ENCODE peak calls at places on chromosome 11, in nine cellular contexts. Y, Q, I, M, B, T, Z, O and X are unnamed samples.

GRCh38 chr11:20097319-20098221 is 62.7 kb downstream of the DBX1 start:
- DNase-seq in Y (peak), Q (no peak), I (no peak), M (no peak), B (no peak), T (peak), Z (no peak), O (no peak), X (no peak)

GRCh38 chr11:44699497-44699896 is 27.3 kb upstream of the TSPAN18 start:
- DNase-seq in Y (no peak), Q (no peak), I (no peak), M (no peak), B (no peak), T (no peak), Z (no peak), O (no peak), X (no peak)

GRCh38 chr11:129320485-129320884 is 55.2 kb upstream of the BARX2 start:
- DNase-seq in Y (no peak), Q (no peak), I (no peak), M (no peak), B (no peak), T (no peak), Z (no peak), O (no peak), X (no peak)

GRCh38 chr11:64791781-64792291 is 11.2 kb downstream of the MAP4K2 start:
- DNase-seq in Y (no peak), Q (no peak), I (no peak), M (no peak), B (no peak), T (no peak), Z (peak), O (peak), X (no peak)

GRCh38 chr11:69721061-69721460 is 17.2 kb upstream of the FGF19 start:
- DNase-seq in Y (no peak), Q (no peak), I (no peak), M (no peak), B (no peak), T (no peak), Z (no peak), O (no peak), X (no peak)

GRCh38 chr11:86632499-86633269 is 39.7 kb downstream of the ME3 start:
- DNase-seq in Y (peak), Q (peak), I (peak), M (no peak), B (no peak), T (peak), Z (no peak), O (peak), X (peak)

GRCh38 chr11:3853935-3854659 is 1.4 kb upstream of the STIM1 start:
- DNase-seq in Y (no peak), Q (peak), I (no peak), M (no peak), B (no peak), T (no peak), Z (peak), O (peak), X (peak)

GRCh38 chr11:46353706-46354105 is 6.4 kb downstream of the DGKZ start:
- DNase-seq in Y (no peak), Q (no peak), I (no peak), M (no peak), B (no peak), T (no peak), Z (no peak), O (no peak), X (peak)

GRCh38 chr11:106031210-106031845 is 9.3 kb upstream of the MSANTD4 start:
- DNase-seq in Y (peak), Q (no peak), I (no peak), M (no peak), B (no peak), T (peak), Z (no peak), O (no peak), X (no peak)

GRCh38 chr11:73978576-73979086 is 4.0 kb downstream of the UCP2 start:
- DNase-seq in Y (no peak), Q (no peak), I (no peak), M (no peak), B (no peak), T (no peak), Z (no peak), O (no peak), X (no peak)

GRCh38 chr11:33690290-33691050 is 10.2 kb downstream of the C11orf91 start:
- DNase-seq in Y (peak), Q (peak), I (peak), M (no peak), B (no peak), T (peak), Z (peak), O (peak), X (no peak)

GRCh38 chr11:44825058-44825795 is 98.5 kb downstream of the TSPAN18 start:
- DNase-seq in Y (no peak), Q (no peak), I (no peak), M (no peak), B (no peak), T (no peak), Z (no peak), O (no peak), X (no peak)

GRCh38 chr11:76783294-76783900 is at the start of gene TSKU:
- DNase-seq in Y (peak), Q (no peak), I (no peak), M (peak), B (no peak), T (no peak), Z (no peak), O (no peak), X (peak)

GRCh38 chr11:72353861-72354260 is 80.5 kb downstream of the CLPB start:
- DNase-seq in Y (peak), Q (no peak), I (no peak), M (no peak), B (no peak), T (no peak), Z (no peak), O (no peak), X (no peak)
- TF ChIP-seq CTCF in Y (peak), Q (peak), I (peak), M (peak), B (no peak), T (no peak), Z (peak), O (peak), X (no peak)

GRCh38 chr11:13486926-13487660 is 8.7 kb downstream of the PTH start:
- DNase-seq in Y (peak), Q (peak), I (no peak), M (peak), B (no peak), T (peak), Z (peak), O (no peak), X (peak)
- TF ChIP-seq CTCF in Y (peak), Q (peak), I (peak), M (peak), B (peak), T (peak), Z (peak), O (no peak), X (peak)

GRCh38 chr11:2139118-2139490 is at the start of gene IGF2:
- DNase-seq in Y (no peak), Q (peak), I (no peak), M (no peak), B (no peak), T (no peak), Z (peak), O (no peak), X (no peak)
- TF ChIP-seq CTCF in Y (no peak), Q (no peak), I (no peak), M (peak), B (no peak), T (no peak), Z (no peak), O (no peak), X (no peak)

DNA sequence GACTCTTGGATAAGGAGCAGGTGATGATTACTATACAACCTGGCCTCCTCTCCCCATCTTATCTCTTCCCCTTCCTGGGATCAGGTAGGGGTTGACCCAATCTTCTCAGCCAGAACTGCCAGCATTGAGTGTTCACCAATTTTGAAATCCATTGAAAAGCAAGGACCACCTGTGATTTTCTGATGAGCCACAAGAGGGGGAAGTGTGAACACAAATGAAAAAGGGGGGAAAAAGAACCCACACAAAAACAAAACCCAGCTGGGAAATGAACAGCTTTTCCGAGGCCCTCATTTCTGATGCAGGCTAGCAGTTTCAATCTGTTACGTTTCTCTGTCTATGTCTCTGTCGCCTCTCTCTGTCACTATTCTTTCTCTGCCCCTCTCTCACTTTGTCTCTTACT is 161.9 kb downstream of the INSC start:
- DNase-seq in Y (peak), Q (no peak), I (no peak), M (peak), B (no peak), T (no peak), Z (no peak), O (no peak), X (no peak)
- TF ChIP-seq CTCF in Y (peak), Q (no peak), I (peak), M (peak), B (peak), T (no peak), Z (peak), O (no peak), X (no peak)

DNA sequence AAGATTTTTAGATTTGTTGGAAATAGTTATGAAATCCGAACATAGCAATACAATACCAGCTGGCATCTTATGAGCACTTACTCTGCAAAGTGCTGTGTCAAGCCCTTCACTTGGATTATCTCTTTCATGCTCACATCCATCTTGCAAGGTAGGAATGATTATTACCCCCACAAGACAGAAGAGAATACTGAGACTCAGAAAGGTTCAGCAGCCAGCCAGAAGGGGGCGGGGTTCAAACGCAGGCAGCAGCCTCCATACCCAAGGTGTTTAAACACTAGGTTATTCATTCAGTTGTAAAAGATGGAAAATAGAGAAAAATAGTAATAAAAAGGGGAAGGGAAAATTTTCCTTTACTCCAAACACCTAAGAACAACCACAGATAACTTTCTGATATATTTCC is 158.5 kb downstream of the CCDC34 start:
- DNase-seq in Y (no peak), Q (no peak), I (no peak), M (no peak), B (no peak), T (peak), Z (no peak), O (no peak), X (peak)
- TF ChIP-seq CTCF in Y (peak), Q (no peak), I (peak), M (peak), B (peak), T (peak), Z (peak), O (no peak), X (peak)

GRCh38 chr11:117585631-117586030 is 211.4 kb downstream of the DSCAML1 start:
- DNase-seq in Y (no peak), Q (no peak), I (no peak), M (no peak), B (no peak), T (no peak), Z (no peak), O (no peak), X (no peak)

GRCh38 chr11:117588166-117588810 is 208.7 kb downstream of the DSCAML1 start:
- DNase-seq in Y (no peak), Q (no peak), I (no peak), M (no peak), B (no peak), T (no peak), Z (no peak), O (peak), X (no peak)

GRCh38 chr11:117584056-117584830 is 212.8 kb downstream of the DSCAML1 start:
- DNase-seq in Y (peak), Q (no peak), I (no peak), M (no peak), B (no peak), T (no peak), Z (no peak), O (peak), X (no peak)

GRCh38 chr11:117587416-117587815 is 209.6 kb downstream of the DSCAML1 start:
- DNase-seq in Y (no peak), Q (no peak), I (no peak), M (no peak), B (no peak), T (no peak), Z (no peak), O (peak), X (no peak)

GRCh38 chr11:117586392-117586791 is 210.6 kb downstream of the DSCAML1 start:
- DNase-seq in Y (no peak), Q (no peak), I (no peak), M (no peak), B (no peak), T (no peak), Z (no peak), O (peak), X (no peak)
- TF ChIP-seq CTCF in Y (no peak), Q (no peak), I (no peak), M (no peak), B (no peak), T (no peak), Z (no peak), O (no peak), X (no peak)

GRCh38 chr11:115215694-115216615 is 288.3 kb downstream of the CADM1 start:
- DNase-seq in Y (no peak), Q (no peak), I (no peak), M (no peak), B (no peak), T (no peak), Z (no peak), O (no peak), X (no peak)
- TF ChIP-seq CTCF in Y (no peak), Q (peak), I (peak), M (peak), B (no peak), T (no peak), Z (no peak), O (no peak), X (peak)

DNA sequence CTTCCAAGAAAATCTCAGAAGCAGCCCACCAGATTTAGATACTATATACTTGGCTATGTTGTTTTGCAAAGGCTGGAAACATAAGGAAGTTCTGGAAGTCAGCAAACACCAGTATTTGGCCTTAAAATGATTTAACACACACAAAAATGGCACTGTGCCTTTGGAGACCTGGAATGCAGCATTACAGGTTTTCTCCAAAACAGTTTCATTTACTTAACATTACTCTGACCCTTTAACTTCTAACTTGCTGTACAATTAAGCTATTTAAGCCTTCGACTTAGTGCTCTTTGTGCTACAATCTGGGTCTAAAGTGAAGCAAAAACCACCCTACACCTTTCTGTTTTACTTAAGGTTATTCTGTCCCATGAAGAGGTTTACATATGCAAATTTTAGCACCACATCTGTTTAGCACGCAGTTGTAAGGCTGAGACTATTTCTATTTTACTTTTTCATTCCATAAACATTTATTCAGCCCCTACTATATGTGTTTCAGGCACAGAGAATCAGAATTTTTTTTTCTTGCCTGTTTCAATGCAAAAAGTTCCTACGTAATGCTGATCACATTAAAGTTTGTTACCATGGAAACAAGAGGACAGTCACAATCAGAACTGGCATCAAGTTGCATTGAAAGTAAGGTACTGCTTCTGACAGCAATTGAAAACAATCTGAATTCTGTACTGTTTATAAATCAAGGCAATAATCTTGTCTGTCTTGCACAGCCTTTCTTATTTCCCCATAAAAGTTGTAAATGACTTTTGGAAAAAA is 70.3 kb downstream of the MAML2 start:
- DNase-seq in Y (peak), Q (no peak), I (no peak), M (no peak), B (no peak), T (peak), Z (no peak), O (no peak), X (no peak)
- TF ChIP-seq CTCF in Y (no peak), Q (no peak), I (no peak), M (no peak), B (no peak), T (no peak), Z (no peak), O (no peak), X (no peak)

DNA sequence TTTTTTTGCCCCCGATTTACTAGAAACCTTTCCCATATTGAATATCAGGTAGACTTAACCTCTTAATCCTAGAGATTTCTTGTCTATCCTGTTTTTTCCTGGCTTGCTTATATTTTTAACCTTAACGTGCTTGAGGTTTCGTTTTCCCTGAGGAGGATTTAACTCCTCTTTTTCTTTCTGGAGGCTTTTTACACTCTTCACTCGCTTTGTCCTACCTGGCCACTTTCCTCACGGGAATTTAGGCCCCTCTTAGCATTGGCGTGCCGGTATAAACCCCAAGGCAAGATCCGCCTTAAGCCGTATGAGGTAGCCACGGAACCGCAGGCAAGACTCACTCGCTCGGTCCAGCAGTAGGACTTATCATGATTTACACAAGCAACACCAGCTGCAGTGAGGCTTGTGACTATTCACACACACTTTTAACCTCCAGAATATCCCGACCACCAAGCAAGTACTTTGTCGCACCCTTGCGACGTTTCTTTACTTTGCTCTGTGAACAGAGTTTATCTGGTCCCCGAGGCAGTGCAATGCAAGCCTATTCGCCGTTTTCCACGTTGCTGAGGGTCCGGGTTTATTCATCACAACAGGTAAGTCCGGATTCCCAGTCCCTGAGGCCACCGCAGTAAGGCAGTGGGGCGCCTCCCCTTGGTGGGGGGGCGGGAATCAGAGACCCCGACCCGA is 20.6 kb upstream of the ALDH3B2 start:
- DNase-seq in Y (no peak), Q (no peak), I (no peak), M (no peak), B (no peak), T (no peak), Z (no peak), O (no peak), X (no peak)
- TF ChIP-seq CTCF in Y (no peak), Q (no peak), I (no peak), M (no peak), B (no peak), T (no peak), Z (no peak), O (no peak), X (no peak)

GRCh38 chr11:17351171-17351509 is 460 bp upstream of the NCR3LG1 start:
- DNase-seq in Y (no peak), Q (no peak), I (no peak), M (no peak), B (no peak), T (no peak), Z (no peak), O (no peak), X (peak)

GRCh38 chr11:17353228-17354021 is 1.8 kb downstream of the NCR3LG1 start:
- DNase-seq in Y (peak), Q (peak), I (peak), M (peak), B (no peak), T (peak), Z (peak), O (peak), X (peak)

GRCh38 chr11:17352925-17353227 is 1.3 kb downstream of the NCR3LG1 start:
- DNase-seq in Y (peak), Q (peak), I (no peak), M (no peak), B (no peak), T (no peak), Z (peak), O (peak), X (peak)

GRCh38 chr11:17351510-17352176 is at the start of gene NCR3LG1:
- DNase-seq in Y (peak), Q (peak), I (peak), M (peak), B (peak), T (peak), Z (peak), O (peak), X (peak)

GRCh38 chr11:17354070-17354924 is 2.7 kb downstream of the NCR3LG1 start:
- DNase-seq in Y (peak), Q (no peak), I (peak), M (peak), B (no peak), T (peak), Z (peak), O (peak), X (peak)
- TF ChIP-seq CTCF in Y (peak), Q (peak), I (peak), M (peak), B (peak), T (peak), Z (peak), O (peak), X (peak)